ENCODE peak calls at places on chromosomes 4 and X, in nine cellular contexts. I is NB4, T is esophagus squamous epithelium, L is left ventricle myocardium inferior, C is psoas muscle, N is skeletal muscle cell, H is SJSA1, O is astrocyte of the spinal cord, B is neuronal stem cell. U is an unnamed sample.

GRCh38 chrX:44506688-44507087 is 36.0 kb downstream of the FUNDC1 start:
- DNase-seq in N (no peak), B (no peak), C (no peak), T (no peak), I (no peak), L (no peak), H (no peak), O (no peak), U (no peak)

GRCh38 chr4:14910411-14910810 is 91.9 kb upstream of the CPEB2 start:
- DNase-seq in O (no peak), L (no peak), H (no peak), B (no peak), I (no peak), T (no peak), C (no peak), N (no peak), U (no peak)

GRCh38 chrX:13597928-13598327 is 28.5 kb downstream of the EGFL6 start:
- DNase-seq in C (no peak), I (no peak), O (no peak), L (no peak), N (no peak), T (no peak), B (no peak), H (no peak), U (no peak)

GRCh38 chr4:54229631-54230478 is 762 bp downstream of the PDGFRA start:
- DNase-seq in I (no peak), B (peak; percentile 2), O (peak; percentile 24), N (no peak), L (no peak), C (peak; percentile 48), H (peak; percentile 74), T (no peak), U (no peak)

GRCh38 chrX:12548746-12549145 is 242.5 kb upstream of the PRPS2 start:
- DNase-seq in T (no peak), L (no peak), N (no peak), O (peak; percentile 18), B (peak; percentile 40), C (no peak), I (peak; percentile 23), H (peak; percentile 0), U (peak; percentile 17)

GRCh38 chr4:94508841-94509240 is 57.1 kb downstream of the PDLIM5 start:
- DNase-seq in C (no peak), T (no peak), L (no peak), I (no peak), H (no peak), O (no peak), B (no peak), N (no peak), U (no peak)

GRCh38 chr4:109429545-109429944 is 4.1 kb upstream of the SEC24B start:
- DNase-seq in B (no peak), T (no peak), O (no peak), I (no peak), H (no peak), C (no peak), L (no peak), N (no peak), U (no peak)

GRCh38 chr4:145935253-145936141 is 3.1 kb downstream of the ZNF827 start:
- DNase-seq in H (peak; percentile 39), L (peak; percentile 43), N (no peak), T (no peak), O (no peak), I (no peak), C (peak; percentile 60), B (no peak), U (no peak)

DNA sequence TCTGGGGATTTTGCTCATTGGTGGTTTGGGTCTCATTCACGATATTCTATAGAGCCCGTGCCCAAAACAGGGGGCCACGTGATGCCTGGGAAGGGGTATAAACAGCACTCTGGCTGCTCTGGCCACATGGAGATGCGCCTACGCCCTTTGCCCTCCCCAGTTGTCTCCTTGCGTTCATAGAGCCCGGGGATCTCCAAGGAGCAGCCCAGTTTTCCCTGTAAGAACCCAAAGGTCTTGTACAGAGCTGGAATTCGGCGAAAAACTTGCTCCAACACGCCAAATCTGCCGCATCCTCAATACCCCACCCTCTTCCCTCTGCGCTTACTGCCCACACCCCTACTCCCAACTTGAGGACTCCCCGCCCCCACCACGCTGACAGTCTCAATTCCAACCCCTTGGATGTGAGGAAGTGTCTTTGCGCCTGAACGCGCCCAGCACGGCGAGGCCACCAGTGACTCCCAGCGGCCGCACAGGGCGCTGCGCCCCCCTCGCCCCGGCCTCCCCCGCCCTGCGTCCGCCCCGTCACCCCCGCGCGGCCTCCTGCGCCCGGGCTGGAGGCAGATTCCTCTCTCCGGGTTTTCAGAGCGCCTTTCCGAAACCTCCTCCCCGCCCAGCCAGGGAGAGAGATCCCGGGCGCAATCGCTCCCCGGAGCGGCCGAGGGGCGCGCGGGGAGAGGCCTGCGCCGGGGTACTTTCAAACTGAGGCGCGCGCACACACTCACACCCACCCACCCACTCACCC is at the start of gene NHS:
- DNase-seq in L (peak; percentile 62), I (no peak), H (peak; percentile 38), B (peak; percentile 70), N (no peak), O (peak; percentile 76), T (no peak), C (peak; percentile 77), U (no peak)
- H3K4me3 ChIP-seq in L (peak within 1 kb of the TSS; percentile 69), I (no peak within 1 kb of the TSS), H (peak within 1 kb of the TSS; percentile 56), B (peak within 1 kb of the TSS; percentile 83), N (peak within 1 kb of the TSS; percentile 53), O (peak within 1 kb of the TSS; percentile 65), T (peak within 1 kb of the TSS; percentile 46), C (peak within 1 kb of the TSS; percentile 63), U (no peak within 1 kb of the TSS)

GRCh38 chrX:31280580-31280979 is 208.7 kb upstream of the FTHL17 start:
- DNase-seq in L (no peak), O (no peak), H (no peak), I (no peak), C (no peak), N (no peak), B (no peak), T (no peak), U (no peak)

DNA sequence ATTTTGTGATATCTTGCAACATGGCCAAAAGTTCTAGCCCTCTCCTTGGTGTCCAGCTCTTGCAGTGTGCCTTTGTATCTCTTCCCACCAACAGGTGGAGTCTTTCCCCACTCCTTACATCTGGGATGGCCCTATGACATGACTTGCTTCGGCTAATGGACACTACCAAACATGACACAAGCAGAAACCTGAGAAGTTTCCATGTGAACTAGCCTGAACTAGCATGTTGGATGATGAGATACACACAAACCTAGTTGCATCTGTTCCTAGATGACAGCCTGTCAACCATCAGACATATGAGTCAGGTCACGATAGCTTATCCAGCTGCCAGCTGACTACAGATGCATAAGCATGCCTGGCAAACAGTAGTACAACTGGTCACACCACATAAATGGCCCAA is 207.5 kb upstream of the FTHL17 start:
- DNase-seq in I (peak; percentile 6), L (no peak), N (peak; percentile 47), H (peak; percentile 15), O (no peak), T (no peak), B (no peak), C (no peak), U (no peak)
- H3K4me3 ChIP-seq in I (no peak overlapping the region), L (no peak overlapping the region), N (no peak overlapping the region), H (no peak overlapping the region), O (no peak overlapping the region), T (no peak overlapping the region), B (no peak overlapping the region), C (no peak overlapping the region), U (no peak overlapping the region)

GRCh38 chr4:184117662-184118199 is 99.9 kb downstream of the ENPP6 start:
- DNase-seq in I (no peak), O (no peak), B (no peak), H (no peak), N (no peak), T (no peak), L (no peak), C (no peak), U (no peak)
- H3K4me3 ChIP-seq in I (no peak overlapping the region), O (no peak overlapping the region), B (no peak overlapping the region), H (no peak overlapping the region), N (no peak overlapping the region), T (no peak overlapping the region), L (no peak overlapping the region), C (no peak overlapping the region), U (no peak overlapping the region)

GRCh38 chr4:183878571-183878970 is 26.5 kb upstream of the STOX2 start:
- DNase-seq in T (no peak), C (no peak), H (no peak), B (no peak), I (no peak), L (no peak), O (no peak), N (no peak), U (no peak)

GRCh38 chr4:183873389-183874185 is 31.5 kb upstream of the STOX2 start:
- DNase-seq in I (no peak), C (no peak), H (no peak), O (no peak), N (no peak), B (no peak), L (no peak), T (no peak), U (no peak)

GRCh38 chr4:183875251-183875825 is 29.8 kb upstream of the STOX2 start:
- DNase-seq in N (no peak), H (no peak), L (no peak), T (no peak), B (no peak), C (no peak), I (no peak), O (no peak), U (no peak)

GRCh38 chr4:183872531-183872930 is 32.6 kb upstream of the STOX2 start:
- DNase-seq in I (no peak), N (no peak), O (no peak), C (no peak), L (no peak), B (no peak), H (no peak), T (no peak), U (no peak)

GRCh38 chr4:183876268-183876934 is 28.7 kb upstream of the STOX2 start:
- DNase-seq in T (no peak), H (peak; percentile 27), I (no peak), L (peak; percentile 83), B (no peak), C (peak; percentile 71), O (peak; percentile 87), N (peak; percentile 16), U (no peak)
- H3K4me3 ChIP-seq in T (peak overlapping the region; percentile 2), H (peak overlapping the region; percentile 30), I (no peak overlapping the region), L (peak overlapping the region; percentile 66), B (no peak overlapping the region), C (peak overlapping the region; percentile 63), O (peak overlapping the region; percentile 37), N (peak overlapping the region; percentile 9), U (no peak overlapping the region)

GRCh38 chr4:184803133-184803532 is 22.6 kb downstream of the ACSL1 start:
- DNase-seq in B (no peak), H (no peak), O (no peak), T (no peak), L (no peak), N (no peak), I (no peak), C (no peak), U (no peak)
- H3K4me3 ChIP-seq in B (no peak overlapping the region), H (no peak overlapping the region), O (no peak overlapping the region), T (no peak overlapping the region), L (peak overlapping the region; percentile 63), N (no peak overlapping the region), I (no peak overlapping the region), C (peak overlapping the region; percentile 71), U (no peak overlapping the region)

DNA sequence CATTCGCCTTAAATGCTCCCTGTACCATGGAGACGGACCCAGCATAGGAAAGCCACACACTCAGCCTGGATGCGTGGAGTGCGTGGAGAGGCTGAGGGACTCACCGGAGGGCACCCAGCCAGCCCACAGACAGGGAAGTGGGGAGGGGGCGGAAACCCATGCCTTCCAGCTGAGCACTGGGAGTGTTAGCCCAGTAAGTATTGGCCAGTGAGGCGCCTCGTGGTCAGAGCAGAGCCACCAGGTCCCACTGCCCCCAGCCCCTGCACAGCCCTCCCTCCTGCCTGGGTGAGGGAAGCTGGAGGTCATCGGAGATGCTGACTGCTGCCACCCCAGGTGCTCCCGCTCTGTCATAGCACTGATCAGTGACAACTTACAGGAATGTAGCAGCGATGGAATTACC is 15.3 kb downstream of the SUPT20HL1 start:
- DNase-seq in C (no peak), L (no peak), O (no peak), B (no peak), T (no peak), H (no peak), N (no peak), I (no peak), U (no peak)
- H3K4me3 ChIP-seq in C (no peak overlapping the region), L (no peak overlapping the region), O (no peak overlapping the region), B (no peak overlapping the region), T (no peak overlapping the region), H (no peak overlapping the region), N (no peak overlapping the region), I (no peak overlapping the region), U (no peak overlapping the region)

U was measured in Jurkat, Clone E6-1.